ENCODE peak calls at places on chromosomes 5 and 9, in five cellular contexts. J, Q, D, G and T are unnamed samples.

GRCh38 chr9:105142406-105143092 is 101.9 kb upstream of the SLC44A1 start:
- DNase-seq in J (no peak), D (no peak), Q (no peak), G (no peak), T (no peak)

GRCh38 chr9:13278368-13279246 is 885 bp downstream of the MPDZ start:
- DNase-seq in Q (peak), J (peak), D (peak), G (no peak), T (peak)

GRCh38 chr5:87705876-87706275 is 293.1 kb upstream of the CCNH start:
- DNase-seq in Q (no peak), G (no peak), J (no peak), D (no peak), T (no peak)

GRCh38 chr5:69368458-69369368 is 607 bp downstream of the AK6 start:
- DNase-seq in G (peak), Q (no peak), J (no peak), D (no peak), T (no peak)

GRCh38 chr5:92644271-92644886 is 936.6 kb downstream of the NR2F1-AS1 start:
- DNase-seq in Q (no peak), D (no peak), J (no peak), G (no peak), T (no peak)

GRCh38 chr5:36373527-36374086 is 71.9 kb upstream of the RANBP3L start:
- DNase-seq in J (no peak), G (no peak), D (peak), Q (peak), T (peak)

GRCh38 chr5:3000631-3001030 is 249.2 kb upstream of the IRX2 start:
- DNase-seq in D (no peak), G (no peak), Q (peak), J (no peak), T (no peak)

GRCh38 chr9:1530681-1531080 is 480.5 kb downstream of the DMRT2 start:
- DNase-seq in J (no peak), Q (no peak), G (no peak), D (no peak), T (no peak)

GRCh38 chr9:121582641-121583040 is 68.8 kb upstream of the DAB2IP start:
- DNase-seq in D (no peak), J (no peak), Q (no peak), G (no peak), T (no peak)

GRCh38 chr9:23542438-23542837 is 283.6 kb downstream of the ELAVL2 start:
- DNase-seq in Q (no peak), G (no peak), D (no peak), J (no peak), T (no peak)

GRCh38 chr5:138469540-138470321 is 4.5 kb downstream of the EGR1 start:
- DNase-seq in G (peak), J (no peak), Q (no peak), D (peak), T (no peak)

GRCh38 chr9:107425110-107426025 is 64.2 kb downstream of the KLF4 start:
- DNase-seq in J (peak), D (peak), Q (peak), G (peak), T (peak)

GRCh38 chr9:133782157-133783130 is 44.3 kb upstream of the SARDH start:
- DNase-seq in D (peak), J (peak), Q (no peak), G (peak), T (peak)

GRCh38 chr5:139406960-139407359 is 3.1 kb upstream of the SPATA24 start:
- DNase-seq in Q (no peak), J (no peak), D (no peak), G (no peak), T (no peak)

DNA sequence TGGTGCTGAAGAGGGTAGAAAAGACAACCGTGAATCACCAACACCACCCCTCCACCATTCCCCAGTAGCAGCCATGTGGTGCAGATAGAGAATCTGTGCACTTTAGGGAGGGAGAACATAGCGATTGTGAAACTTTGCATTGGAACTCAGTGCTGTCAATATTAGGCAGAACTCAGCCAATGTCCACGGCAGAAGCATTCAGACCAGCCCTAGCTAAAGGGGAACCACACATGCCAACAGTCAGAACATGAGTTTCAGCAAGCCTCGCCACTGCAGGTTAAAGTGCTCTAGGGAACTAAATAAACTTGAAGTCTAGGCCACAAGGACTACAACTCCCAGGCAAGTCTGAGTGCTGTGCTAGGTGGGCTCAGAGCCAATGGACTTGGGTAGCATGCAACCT is 38.5 kb upstream of the DEPDC1B start:
- DNase-seq in D (no peak), J (no peak), Q (no peak), G (no peak), T (no peak)
- TF ChIP-seq CTCF in D (no peak), J (no peak), Q (no peak), G (no peak), T (no peak)

GRCh38 chr5:135386886-135387628 is 12.0 kb downstream of the MACROH2A1 start:
- DNase-seq in Q (no peak), D (no peak), J (peak), G (peak), T (no peak)
- TF ChIP-seq POLR2AphosphoS5 in Q (no peak), D (no peak), J (no peak), G (no peak), T (no peak)

GRCh38 chr5:177601577-177602457 is 1.9 kb downstream of the B4GALT7 start:
- DNase-seq in D (no peak), G (no peak), J (no peak), Q (no peak), T (no peak)
- TF ChIP-seq POLR2A in D (no peak), G (no peak), J (no peak), Q (no peak), T (no peak)

DNA sequence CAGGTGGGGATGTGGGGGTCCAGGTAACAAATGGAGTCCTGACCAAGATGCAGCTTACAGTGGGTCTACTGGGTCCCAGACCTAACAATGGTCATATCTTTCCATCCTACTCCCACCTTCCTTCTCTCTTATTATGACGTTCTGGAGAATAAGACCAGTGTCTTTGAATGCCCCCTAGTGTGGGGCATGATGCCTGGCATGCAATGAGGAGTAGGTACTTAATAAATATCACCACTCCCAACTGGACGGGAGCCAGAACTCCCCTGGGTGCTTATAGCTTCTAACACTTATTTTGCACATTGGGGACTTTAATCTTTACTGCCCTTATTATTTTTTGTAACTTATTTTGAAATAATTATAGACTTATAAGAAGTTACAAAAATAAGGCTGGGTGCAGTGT is 98.2 kb downstream of the NDFIP1 start:
- DNase-seq in J (peak), Q (no peak), G (peak), D (no peak), T (no peak)
- TF ChIP-seq CTCF in J (no peak), Q (no peak), G (peak), D (no peak), T (no peak)

GRCh38 chr9:126474201-126474765 is 139.4 kb upstream of the LMX1B start:
- DNase-seq in J (no peak), D (no peak), G (no peak), Q (no peak), T (no peak)

GRCh38 chr9:126471084-126471611 is 142.6 kb upstream of the LMX1B start:
- DNase-seq in J (peak), G (no peak), D (no peak), Q (peak), T (peak)

GRCh38 chr9:126472931-126473330 is 140.8 kb upstream of the LMX1B start:
- DNase-seq in G (no peak), Q (no peak), D (no peak), J (no peak), T (no peak)

GRCh38 chr9:126470251-126470993 is 143.3 kb upstream of the LMX1B start:
- DNase-seq in J (peak), Q (no peak), G (no peak), D (no peak), T (no peak)

GRCh38 chr9:126472446-126472845 is 141.3 kb upstream of the LMX1B start:
- DNase-seq in G (no peak), J (no peak), Q (no peak), D (no peak), T (no peak)
- TF ChIP-seq POLR2AphosphoS5 in G (no peak), J (no peak), Q (no peak), D (no peak), T (no peak)

DNA sequence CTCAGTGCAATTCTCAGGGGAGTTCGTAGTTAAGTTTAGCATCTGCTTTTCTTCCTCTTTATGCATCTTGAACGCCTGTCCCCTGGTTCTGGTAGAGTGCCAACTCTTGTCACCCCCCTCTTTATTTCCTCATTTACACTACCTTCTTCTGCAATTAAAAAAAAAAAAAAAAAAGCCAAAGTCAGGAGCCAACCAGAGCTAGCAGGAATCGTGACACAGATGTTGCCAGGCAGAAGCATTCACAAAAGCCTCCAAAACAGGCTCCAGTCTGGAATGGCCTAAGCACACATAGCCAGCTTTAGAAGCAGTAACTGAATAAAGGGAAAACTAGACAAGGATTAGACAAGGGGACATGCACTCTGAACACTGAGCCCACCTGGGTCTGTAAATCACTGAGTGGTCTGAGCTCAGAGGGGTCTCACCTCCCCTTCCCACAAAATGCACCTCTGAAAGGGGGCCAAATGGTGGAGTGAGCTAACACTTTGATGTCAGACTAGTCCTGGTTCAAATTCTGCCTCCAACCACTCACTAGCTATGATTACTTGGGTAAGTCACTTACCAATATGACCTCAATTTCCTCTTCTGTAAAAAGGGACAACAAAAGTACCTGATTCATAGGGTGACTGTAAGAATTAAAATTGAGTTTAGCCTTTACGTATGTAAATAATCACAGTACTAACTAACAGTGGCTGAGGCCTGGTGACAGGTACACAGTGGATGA is 2.0 kb downstream of the CD74 start:
- DNase-seq in J (peak), G (peak), Q (no peak), D (peak), T (peak)
- TF ChIP-seq POLR2A in J (no peak), G (no peak), Q (no peak), D (no peak), T (no peak)